ENCODE peak calls at places on chromosomes 6 and 20, in six cellular contexts. One of them, this sample, is unnamed.
A peak's percentile ranks its signal among the peaks of the same experiment; 100 is the strongest.

GRCh38 chr20:57385940-57386339 is 5.3 kb upstream of the RBM38 start:
- DNase-seq in GM12865: no peak
- DNase-seq in OCI-LY7: no peak
- DNase-seq in body of pancreas: no peak
- DNase-seq in HCT116: no peak
- DNase-seq in lower leg skin: no peak
- DNase-seq in this sample: no peak

GRCh38 chr6:164105705-164106104 is 691.2 kb downstream of the QKI start:
- DNase-seq in GM12865: no peak
- DNase-seq in body of pancreas: no peak
- DNase-seq in OCI-LY7: no peak
- DNase-seq in lower leg skin: no peak
- DNase-seq in HCT116: no peak
- DNase-seq in this sample: no peak

GRCh38 chr6:21023210-21023609 is 489.0 kb downstream of the CDKAL1 start:
- DNase-seq in OCI-LY7: no peak
- DNase-seq in GM12865: peak; percentile 25
- DNase-seq in body of pancreas: no peak
- DNase-seq in HCT116: no peak
- DNase-seq in lower leg skin: no peak
- DNase-seq in this sample: no peak

GRCh38 chr6:143964667-143965066 is 43.4 kb downstream of the PLAGL1 start:
- DNase-seq in lower leg skin: no peak
- DNase-seq in GM12865: no peak
- DNase-seq in OCI-LY7: no peak
- DNase-seq in HCT116: no peak
- DNase-seq in body of pancreas: no peak
- DNase-seq in this sample: no peak

GRCh38 chr6:33073431-33073871 is at the start of gene HLA-DPA1:
- DNase-seq in GM12865: peak; percentile 93
- DNase-seq in HCT116: peak; percentile 8
- DNase-seq in lower leg skin: peak; percentile 40
- DNase-seq in OCI-LY7: peak; percentile 90
- DNase-seq in body of pancreas: no peak
- DNase-seq in this sample: no peak

GRCh38 chr20:31673435-31673834 is 35.7 kb downstream of the COX4I2 start:
- DNase-seq in GM12865: no peak
- DNase-seq in OCI-LY7: no peak
- DNase-seq in HCT116: no peak
- DNase-seq in lower leg skin: no peak
- DNase-seq in body of pancreas: no peak
- DNase-seq in this sample: no peak

GRCh38 chr6:122400121-122400450 is 634 bp downstream of the HSF2 start:
- DNase-seq in GM12865: no peak
- DNase-seq in body of pancreas: no peak
- DNase-seq in lower leg skin: peak; percentile 25
- DNase-seq in HCT116: no peak
- DNase-seq in OCI-LY7: no peak
- DNase-seq in this sample: peak; percentile 37

GRCh38 chr20:8661229-8662023 is 407.5 kb upstream of the PLCB4 start:
- DNase-seq in body of pancreas: no peak
- DNase-seq in GM12865: no peak
- DNase-seq in OCI-LY7: peak; percentile 23
- DNase-seq in lower leg skin: no peak
- DNase-seq in HCT116: no peak
- DNase-seq in this sample: no peak

GRCh38 chr6:148451690-148452089 is 109.1 kb downstream of the SASH1 start:
- DNase-seq in GM12865: peak; percentile 31
- DNase-seq in OCI-LY7: no peak
- DNase-seq in body of pancreas: no peak
- DNase-seq in HCT116: no peak
- DNase-seq in lower leg skin: no peak
- DNase-seq in this sample: no peak

GRCh38 chr20:58313366-58313765 is 3.9 kb downstream of the RAB22A start:
- DNase-seq in lower leg skin: no peak
- DNase-seq in HCT116: no peak
- DNase-seq in body of pancreas: no peak
- DNase-seq in OCI-LY7: no peak
- DNase-seq in GM12865: no peak
- DNase-seq in this sample: no peak

GRCh38 chr6:43990627-43991619 is 136.3 kb downstream of the MRPL14 start:
- DNase-seq in lower leg skin: no peak
- DNase-seq in GM12865: no peak
- DNase-seq in body of pancreas: peak; percentile 33
- DNase-seq in HCT116: no peak
- DNase-seq in OCI-LY7: no peak
- DNase-seq in this sample: no peak

GRCh38 chr6:122719176-122719575 is 60.3 kb upstream of the FABP7 start:
- DNase-seq in body of pancreas: no peak
- DNase-seq in GM12865: no peak
- DNase-seq in lower leg skin: no peak
- DNase-seq in HCT116: no peak
- DNase-seq in OCI-LY7: no peak
- DNase-seq in this sample: no peak

GRCh38 chr20:62880147-62880934 is 18.7 kb upstream of the TCFL5 start:
- DNase-seq in lower leg skin: no peak
- DNase-seq in GM12865: no peak
- DNase-seq in body of pancreas: no peak
- DNase-seq in HCT116: no peak
- DNase-seq in OCI-LY7: no peak
- DNase-seq in this sample: no peak

GRCh38 chr6:139983555-139984276 is 609.3 kb upstream of the CITED2 start:
- DNase-seq in HCT116: no peak
- DNase-seq in GM12865: no peak
- DNase-seq in OCI-LY7: no peak
- DNase-seq in lower leg skin: no peak
- DNase-seq in body of pancreas: no peak
- DNase-seq in this sample: no peak

GRCh38 chr20:33685328-33686007 is 717 bp downstream of the E2F1 start:
- DNase-seq in GM12865: peak; percentile 91
- DNase-seq in HCT116: no peak
- DNase-seq in lower leg skin: no peak
- DNase-seq in OCI-LY7: peak; percentile 98
- DNase-seq in body of pancreas: no peak
- DNase-seq in this sample: no peak

GRCh38 chr20:22382742-22383141 is 201.6 kb downstream of the FOXA2 start:
- DNase-seq in HCT116: no peak
- DNase-seq in OCI-LY7: peak; percentile 22
- DNase-seq in body of pancreas: no peak
- DNase-seq in lower leg skin: no peak
- DNase-seq in GM12865: peak; percentile 5
- DNase-seq in this sample: no peak

GRCh38 chr6:88572449-88573139 is 390.8 kb downstream of the RNGTT start:
- DNase-seq in body of pancreas: no peak
- DNase-seq in GM12865: peak; percentile 45
- DNase-seq in lower leg skin: no peak
- DNase-seq in OCI-LY7: no peak
- DNase-seq in HCT116: no peak
- DNase-seq in this sample: no peak

GRCh38 chr6:39824030-39824926 is 32.1 kb downstream of the DAAM2 start:
- DNase-seq in GM12865: no peak
- DNase-seq in OCI-LY7: no peak
- DNase-seq in HCT116: no peak
- DNase-seq in lower leg skin: no peak
- DNase-seq in body of pancreas: no peak
- DNase-seq in this sample: no peak

GRCh38 chr6:116229287-116229913 is 24.5 kb downstream of the TSPYL4 start:
- DNase-seq in OCI-LY7: peak; percentile 6
- DNase-seq in body of pancreas: peak; percentile 45
- DNase-seq in GM12865: peak; percentile 29
- DNase-seq in lower leg skin: peak; percentile 26
- DNase-seq in HCT116: peak; percentile 31
- DNase-seq in this sample: peak; percentile 99

GRCh38 chr6:163383912-163384311 is 30.6 kb upstream of the QKI start:
- DNase-seq in lower leg skin: no peak
- DNase-seq in OCI-LY7: no peak
- DNase-seq in HCT116: peak; percentile 32
- DNase-seq in body of pancreas: no peak
- DNase-seq in GM12865: no peak
- DNase-seq in this sample: no peak

GRCh38 chr6:103154779-103155572 is 1704.7 kb downstream of the HACE1 start:
- DNase-seq in lower leg skin: no peak
- DNase-seq in GM12865: no peak
- DNase-seq in HCT116: no peak
- DNase-seq in body of pancreas: no peak
- DNase-seq in OCI-LY7: no peak
- DNase-seq in this sample: no peak

GRCh38 chr6:36928547-36928918 is 26.0 kb upstream of the PI16 start:
- DNase-seq in lower leg skin: no peak
- DNase-seq in GM12865: no peak
- DNase-seq in HCT116: no peak
- DNase-seq in body of pancreas: no peak
- DNase-seq in OCI-LY7: no peak
- DNase-seq in this sample: no peak

GRCh38 chr6:33418690-33419291 is 884 bp upstream of the CUTA start:
- DNase-seq in lower leg skin: no peak
- DNase-seq in body of pancreas: no peak
- DNase-seq in HCT116: no peak
- DNase-seq in OCI-LY7: no peak
- DNase-seq in GM12865: peak; percentile 61
- DNase-seq in this sample: no peak

GRCh38 chr20:46987001-46987400 is 92.4 kb downstream of the EYA2 start:
- DNase-seq in body of pancreas: no peak
- DNase-seq in HCT116: no peak
- DNase-seq in OCI-LY7: no peak
- DNase-seq in GM12865: no peak
- DNase-seq in lower leg skin: no peak
- DNase-seq in this sample: no peak

GRCh38 chr20:1671891-1672669 is 14.5 kb upstream of the SIRPG start:
- DNase-seq in HCT116: no peak
- DNase-seq in lower leg skin: no peak
- DNase-seq in body of pancreas: no peak
- DNase-seq in GM12865: no peak
- DNase-seq in OCI-LY7: no peak
- DNase-seq in this sample: peak; percentile 70

GRCh38 chr6:31354788-31355539 is 2.0 kb downstream of the HLA-B start:
- DNase-seq in body of pancreas: no peak
- DNase-seq in HCT116: no peak
- DNase-seq in GM12865: no peak
- DNase-seq in lower leg skin: no peak
- DNase-seq in OCI-LY7: no peak
- DNase-seq in this sample: no peak

GRCh38 chr6:14754636-14755513 is 491.0 kb upstream of the JARID2 start:
- DNase-seq in OCI-LY7: no peak
- DNase-seq in HCT116: no peak
- DNase-seq in lower leg skin: no peak
- DNase-seq in body of pancreas: no peak
- DNase-seq in GM12865: peak; percentile 69
- DNase-seq in this sample: no peak

GRCh38 chr20:25739615-25740320 is 43.1 kb upstream of the ZNF337 start:
- DNase-seq in lower leg skin: no peak
- DNase-seq in OCI-LY7: no peak
- DNase-seq in GM12865: no peak
- DNase-seq in HCT116: no peak
- DNase-seq in body of pancreas: no peak
- DNase-seq in this sample: no peak

GRCh38 chr20:35225319-35226125 is 968 bp upstream of the MMP24 start:
- DNase-seq in body of pancreas: no peak
- DNase-seq in lower leg skin: no peak
- DNase-seq in HCT116: no peak
- DNase-seq in OCI-LY7: no peak
- DNase-seq in GM12865: no peak
- DNase-seq in this sample: no peak
- H3K4me3 ChIP-seq in body of pancreas: no peak overlapping the region
- H3K4me3 ChIP-seq in lower leg skin: no peak overlapping the region
- H3K4me3 ChIP-seq in HCT116: no peak overlapping the region
- H3K4me3 ChIP-seq in OCI-LY7: no peak overlapping the region
- H3K4me3 ChIP-seq in GM12865: no peak overlapping the region
- H3K4me3 ChIP-seq in this sample: peak overlapping the region; percentile 26

GRCh38 chr6:157944983-157945931 is 36.4 kb upstream of the SYNJ2 start:
- DNase-seq in body of pancreas: no peak
- DNase-seq in HCT116: no peak
- DNase-seq in OCI-LY7: no peak
- DNase-seq in GM12865: no peak
- DNase-seq in lower leg skin: no peak
- DNase-seq in this sample: no peak

GRCh38 chr6:157943249-157943963 is 38.3 kb upstream of the SYNJ2 start:
- DNase-seq in OCI-LY7: no peak
- DNase-seq in GM12865: no peak
- DNase-seq in HCT116: no peak
- DNase-seq in body of pancreas: no peak
- DNase-seq in lower leg skin: no peak
- DNase-seq in this sample: no peak

GRCh38 chr6:157946053-157946617 is 35.5 kb upstream of the SYNJ2 start:
- DNase-seq in HCT116: no peak
- DNase-seq in body of pancreas: no peak
- DNase-seq in lower leg skin: no peak
- DNase-seq in GM12865: no peak
- DNase-seq in OCI-LY7: no peak
- DNase-seq in this sample: no peak

GRCh38 chr6:157943964-157944283 is 37.7 kb upstream of the SYNJ2 start:
- DNase-seq in GM12865: no peak
- DNase-seq in OCI-LY7: no peak
- DNase-seq in body of pancreas: no peak
- DNase-seq in lower leg skin: no peak
- DNase-seq in HCT116: no peak
- DNase-seq in this sample: no peak

DNA sequence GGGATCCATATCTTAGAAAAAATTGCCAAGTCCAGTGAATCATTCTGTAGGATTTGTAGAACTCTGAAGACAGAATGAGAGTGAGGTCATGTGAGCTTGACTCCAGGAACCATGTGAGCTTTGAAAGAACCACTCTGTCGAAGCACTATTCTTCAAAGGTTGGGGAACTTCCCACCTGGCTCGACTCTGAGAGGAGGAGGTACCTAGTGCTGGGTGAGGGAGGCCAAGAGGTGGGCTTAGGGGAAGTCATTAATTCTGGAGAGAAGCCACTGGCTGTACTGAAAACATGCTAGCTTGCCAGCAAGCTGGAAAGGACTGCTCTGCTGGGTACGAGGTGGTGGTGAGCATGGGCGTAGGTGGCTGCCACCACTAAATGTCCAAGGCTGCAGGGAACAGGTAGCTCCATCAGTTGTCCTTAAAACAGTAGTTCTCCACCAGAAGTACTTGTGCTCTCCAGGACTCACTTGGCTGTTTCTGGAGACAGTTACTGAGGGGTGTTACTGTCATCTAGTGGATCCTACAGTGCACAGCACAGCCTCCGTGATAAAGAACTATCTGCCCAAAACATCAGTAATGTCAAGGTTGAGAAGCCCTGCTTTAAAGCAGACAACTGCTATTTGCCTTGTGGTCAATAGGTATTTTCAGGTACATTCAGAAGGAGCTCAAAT is 34.7 kb upstream of the SYNJ2 start:
- DNase-seq in OCI-LY7: peak; percentile 27
- DNase-seq in GM12865: peak; percentile 45
- DNase-seq in lower leg skin: no peak
- DNase-seq in HCT116: no peak
- DNase-seq in body of pancreas: no peak
- DNase-seq in this sample: no peak
- TF ChIP-seq CTCF in OCI-LY7: peak; percentile 69
- TF ChIP-seq CTCF in GM12865: peak; percentile 81
- TF ChIP-seq CTCF in lower leg skin: peak; percentile 21
- TF ChIP-seq CTCF in HCT116: peak; percentile 40
- TF ChIP-seq CTCF in body of pancreas: no peak
- TF ChIP-seq CTCF in this sample: peak; percentile 60

GRCh38 chr6:159044899-159045727 is at the start of gene TAGAP:
- DNase-seq in HCT116: no peak
- DNase-seq in body of pancreas: no peak
- DNase-seq in OCI-LY7: peak; percentile 96
- DNase-seq in lower leg skin: peak; percentile 75
- DNase-seq in GM12865: peak; percentile 90
- DNase-seq in this sample: no peak
- H3K4me3 ChIP-seq in HCT116: no peak within 1 kb of the TSS
- H3K4me3 ChIP-seq in body of pancreas: no peak within 1 kb of the TSS
- H3K4me3 ChIP-seq in OCI-LY7: peak within 1 kb of the TSS; percentile 95
- H3K4me3 ChIP-seq in lower leg skin: no peak within 1 kb of the TSS
- H3K4me3 ChIP-seq in GM12865: peak within 1 kb of the TSS; percentile 62
- H3K4me3 ChIP-seq in this sample: peak within 1 kb of the TSS; percentile 34

GRCh38 chr6:161890133-161890833 is 616.4 kb upstream of the AGPAT4 start:
- DNase-seq in body of pancreas: no peak
- DNase-seq in GM12865: no peak
- DNase-seq in OCI-LY7: no peak
- DNase-seq in HCT116: no peak
- DNase-seq in lower leg skin: no peak
- DNase-seq in this sample: peak; percentile 27
- TF ChIP-seq CTCF in body of pancreas: no peak
- TF ChIP-seq CTCF in GM12865: no peak
- TF ChIP-seq CTCF in OCI-LY7: no peak
- TF ChIP-seq CTCF in HCT116: no peak
- TF ChIP-seq CTCF in lower leg skin: no peak
- TF ChIP-seq CTCF in this sample: no peak